ENCODE peak calls at places on chromosomes 13 and 19, in nine cellular contexts. F, V, E, Y, C, J, X, D and G are unnamed samples.

GRCh38 chr19:17110599-17110966 is 35.0 kb downstream of the MYO9B start:
- DNase-seq in V (no peak), C (no peak), F (no peak), E (no peak), Y (no peak), X (no peak), D (no peak), J (no peak), G (no peak)

GRCh38 chr13:112248406-112248760 is 127.8 kb upstream of the SPACA7 start:
- DNase-seq in V (no peak), X (no peak), F (no peak), J (no peak), Y (no peak), C (no peak), E (no peak), D (no peak), G (no peak)

GRCh38 chr13:95098916-95099315 is 202.3 kb downstream of the ABCC4 start:
- DNase-seq in F (no peak), J (no peak), D (no peak), E (no peak), C (no peak), Y (no peak), V (no peak), X (no peak), G (no peak)

GRCh38 chr13:100497394-100497793 is 91.2 kb downstream of the GGACT start:
- DNase-seq in D (no peak), Y (peak; percentile 59), C (peak; percentile 76), E (no peak), X (no peak), J (no peak), V (no peak), F (no peak), G (peak; percentile 12)

GRCh38 chr13:56850852-56851251 is 289.9 kb upstream of the PRR20A start:
- DNase-seq in Y (no peak), D (no peak), X (no peak), F (no peak), C (no peak), J (no peak), E (no peak), V (no peak), G (no peak)

GRCh38 chr19:2529473-2529918 is 53.6 kb downstream of the GADD45B start:
- DNase-seq in C (peak; percentile 83), J (no peak), F (no peak), E (peak; percentile 66), V (no peak), X (no peak), D (peak; percentile 84), Y (peak; percentile 100), G (peak; percentile 92)

GRCh38 chr19:10431254-10431942 is 11.1 kb downstream of the PDE4A start:
- DNase-seq in E (peak; percentile 69), F (no peak), Y (peak; percentile 37), V (no peak), D (no peak), X (peak; percentile 44), J (no peak), C (peak; percentile 39), G (no peak)

GRCh38 chr13:36157475-36157874 is 26.3 kb upstream of the DCLK1 start:
- DNase-seq in E (no peak), F (no peak), D (no peak), X (no peak), J (no peak), Y (peak; percentile 79), C (no peak), V (no peak), G (no peak)

GRCh38 chr19:55529636-55530230 is 7.2 kb downstream of the SBK2 start:
- DNase-seq in X (no peak), J (no peak), Y (no peak), D (no peak), F (no peak), V (no peak), C (no peak), E (no peak), G (no peak)

GRCh38 chr19:4935449-4935848 is 26.1 kb downstream of the UHRF1 start:
- DNase-seq in C (no peak), F (no peak), D (no peak), J (no peak), Y (no peak), X (no peak), V (no peak), E (no peak), G (no peak)

GRCh38 chr19:6707011-6707657 is 13.3 kb downstream of the C3 start:
- DNase-seq in D (no peak), X (no peak), F (no peak), V (no peak), C (no peak), E (no peak), J (no peak), Y (no peak), G (no peak)

GRCh38 chr13:51729853-51730553 is 74.0 kb downstream of the DHRS12 start:
- DNase-seq in D (peak; percentile 44), E (no peak), J (no peak), C (peak; percentile 88), F (peak; percentile 90), V (no peak), X (no peak), Y (peak; percentile 91), G (peak; percentile 85)

GRCh38 chr13:41654800-41655199 is 197.4 kb downstream of the RGCC start:
- DNase-seq in Y (no peak), E (no peak), J (no peak), C (no peak), V (no peak), X (no peak), D (no peak), F (no peak), G (no peak)

GRCh38 chr19:17234911-17235617 is 9.0 kb downstream of the OCEL1 start:
- DNase-seq in F (no peak), D (no peak), Y (peak; percentile 48), E (peak; percentile 83), J (peak; percentile 45), C (peak; percentile 37), X (peak; percentile 68), V (no peak), G (no peak)

DNA sequence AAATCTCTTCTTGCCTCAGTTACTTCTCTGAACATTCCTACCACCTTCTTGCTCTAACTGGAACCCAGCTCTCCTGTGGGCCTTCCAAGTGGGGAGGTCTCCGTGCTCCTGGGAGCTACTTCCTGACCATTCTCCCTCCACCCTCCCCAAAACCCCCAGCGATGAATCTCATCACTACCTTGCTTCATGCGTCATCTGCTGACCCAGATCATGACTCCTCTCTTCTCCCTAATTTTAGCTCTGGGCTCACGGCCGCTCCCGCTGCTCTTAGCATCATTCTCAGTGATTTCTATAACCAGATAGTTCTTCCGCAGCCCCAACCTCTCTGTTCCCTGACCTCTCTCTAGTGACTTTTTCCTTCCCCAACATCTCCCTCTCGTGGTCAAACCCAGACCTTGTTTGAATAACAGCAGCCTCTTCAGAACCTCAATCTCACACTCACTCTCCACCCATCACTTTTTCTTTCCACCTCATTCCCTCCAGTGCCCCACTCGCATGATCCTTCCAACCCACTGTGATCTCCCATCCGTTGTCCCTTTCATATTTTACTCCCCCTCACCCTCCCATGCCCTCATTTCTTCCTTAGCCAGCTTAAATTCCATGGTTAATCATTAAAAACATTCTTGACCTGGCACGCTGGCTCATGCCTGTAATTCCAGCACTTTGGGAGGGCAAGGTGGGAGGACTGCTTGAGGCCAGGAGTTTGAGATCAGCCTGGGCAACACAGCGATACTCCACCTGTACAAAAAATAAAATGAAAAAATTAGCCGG is 21.8 kb downstream of the MRPS12 start:
- DNase-seq in E (peak; percentile 76), X (peak; percentile 39), Y (no peak), D (no peak), F (no peak), J (no peak), V (no peak), C (no peak), G (no peak)
- TF ChIP-seq CTCF in E (peak; percentile 56), X (no peak), Y (no peak), D (no peak), F (no peak), J (peak; percentile 34), V (peak; percentile 60), C (no peak), G (peak; percentile 50)

DNA sequence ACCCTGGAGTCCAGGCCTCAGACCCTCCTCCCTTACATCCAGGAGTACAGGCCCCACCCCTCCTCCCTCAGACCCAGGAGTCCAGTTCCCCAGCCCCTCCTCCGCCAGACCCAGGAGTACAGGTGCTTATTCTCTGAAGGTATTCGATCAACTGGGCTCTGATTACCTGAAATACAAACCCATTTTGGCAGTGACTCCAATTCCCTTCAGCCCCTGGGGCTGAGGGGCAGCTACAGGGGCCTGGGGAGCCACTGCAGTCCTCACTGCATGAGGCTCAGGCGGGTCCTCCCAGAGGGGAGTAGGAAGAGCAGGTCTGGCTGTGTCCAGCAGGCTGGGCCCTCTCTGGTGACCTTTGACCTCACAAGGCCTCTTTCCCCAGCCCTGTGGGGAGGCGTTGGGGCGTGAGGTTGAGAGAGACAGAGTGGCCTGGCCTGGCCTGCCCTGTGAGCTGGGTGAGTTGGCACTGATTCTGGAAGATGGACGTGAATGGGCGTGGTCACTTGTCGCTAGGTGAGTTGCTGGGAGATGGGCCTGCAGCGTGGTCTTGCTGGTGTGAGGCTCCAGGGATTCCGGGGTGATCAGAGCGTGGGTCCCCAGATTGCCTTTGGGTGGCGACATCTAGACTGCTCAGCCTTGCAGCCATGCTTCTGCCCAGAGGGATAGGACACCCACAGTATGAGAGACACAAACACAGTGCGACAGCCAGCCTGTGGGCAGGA is 3.1 kb downstream of the BCAT2 start:
- DNase-seq in Y (no peak), V (no peak), X (no peak), F (no peak), E (peak; percentile 26), J (no peak), D (no peak), C (no peak), G (no peak)
- TF ChIP-seq CTCF in Y (no peak), V (no peak), X (no peak), F (no peak), E (no peak), J (no peak), D (no peak), C (no peak), G (peak; percentile 6)

GRCh38 chr13:47399599-47399998 is 502.7 kb upstream of the HTR2A start:
- DNase-seq in Y (no peak), X (no peak), V (no peak), J (no peak), D (no peak), C (no peak), F (no peak), E (no peak), G (no peak)
- TF ChIP-seq CTCF in Y (no peak), X (no peak), V (no peak), J (no peak), D (no peak), C (no peak), F (no peak), E (no peak), G (no peak)

GRCh38 chr19:12794196-12794921 is 3.1 kb downstream of the JUNB start:
- DNase-seq in E (no peak), C (no peak), D (no peak), J (no peak), Y (peak; percentile 57), V (no peak), X (no peak), F (no peak), G (no peak)
- TF ChIP-seq CTCF in E (no peak), C (no peak), D (no peak), J (no peak), Y (no peak), V (no peak), X (no peak), F (no peak), G (no peak)

GRCh38 chr19:18346091-18346490 is 5.7 kb downstream of the PGPEP1 start:
- DNase-seq in J (no peak), F (no peak), X (peak; percentile 40), D (no peak), V (no peak), E (no peak), Y (no peak), C (no peak), G (no peak)
- TF ChIP-seq CTCF in J (no peak), F (no peak), X (no peak), D (no peak), V (no peak), E (no peak), Y (no peak), C (no peak), G (peak; percentile 10)

GRCh38 chr13:106498571-106498970 is 36.9 kb downstream of the EFNB2 start:
- DNase-seq in Y (no peak), F (no peak), J (no peak), E (no peak), X (no peak), V (no peak), D (no peak), C (no peak), G (no peak)
- TF ChIP-seq CTCF in Y (no peak), F (no peak), J (no peak), E (no peak), X (no peak), V (no peak), D (no peak), C (no peak), G (no peak)